ENCODE peak calls at places on chromosomes 11 and 22, in nine cellular contexts. N is GM06990, F is H7, O is AG09309, U is bronchial epithelial cell, C is pancreas, J is heart left ventricle, H is fibroblast of pulmonary artery, D is ovary. M is an unnamed sample.

GRCh38 chr11:109421981-109422590 is at the start of gene C11orf87:
- DNase-seq in O (no peak), H (no peak), C (no peak), F (peak; percentile 80), J (no peak), N (peak; percentile 0), U (no peak), D (no peak), M (no peak)

GRCh38 chr11:114040706-114041211 is 18.8 kb upstream of the ZBTB16 start:
- DNase-seq in N (no peak), O (peak; percentile 13), H (peak; percentile 76), U (peak; percentile 48), C (peak; percentile 36), D (no peak), F (no peak), J (no peak), M (peak; percentile 85)

GRCh38 chr11:130433357-130433756 is 4.9 kb upstream of the ADAMTS8 start:
- DNase-seq in F (no peak), J (no peak), N (no peak), U (no peak), O (no peak), H (no peak), D (no peak), C (no peak), M (no peak)

GRCh38 chr22:48781868-48782267 is 1045.8 kb downstream of the BRD1 start:
- DNase-seq in H (no peak), C (no peak), D (no peak), U (no peak), F (no peak), N (no peak), J (no peak), O (no peak), M (no peak)

GRCh38 chr11:7186190-7186589 is 65.5 kb upstream of the SYT9 start:
- DNase-seq in J (no peak), H (peak; percentile 4), O (no peak), D (no peak), F (no peak), C (no peak), U (no peak), N (no peak), M (no peak)

GRCh38 chr11:69912161-69912910 is 93.1 kb upstream of the FGF3 start:
- DNase-seq in H (no peak), N (no peak), F (peak; percentile 33), D (no peak), O (no peak), C (no peak), U (no peak), J (no peak), M (no peak)

GRCh38 chr22:41324818-41325528 is 23.6 kb downstream of the ZC3H7B start:
- DNase-seq in C (no peak), H (no peak), J (no peak), O (no peak), F (no peak), N (no peak), U (peak; percentile 25), D (no peak), M (no peak)

GRCh38 chr11:15737326-15737725 is 619.0 kb downstream of the SOX6 start:
- DNase-seq in C (no peak), J (no peak), O (no peak), F (no peak), D (no peak), H (no peak), U (peak; percentile 53), N (no peak), M (no peak)

GRCh38 chr22:43884600-43885318 is 7.1 kb downstream of the PNPLA5 start:
- DNase-seq in C (peak; percentile 51), N (peak; percentile 66), U (peak; percentile 21), J (peak; percentile 35), H (peak; percentile 50), O (no peak), D (peak; percentile 77), F (peak; percentile 95), M (peak; percentile 49)

GRCh38 chr11:19627566-19627965 is 85.1 kb upstream of the NAV2 start:
- DNase-seq in O (no peak), J (no peak), D (no peak), C (no peak), H (no peak), U (no peak), F (no peak), N (no peak), M (no peak)

GRCh38 chr22:45968751-45969413 is 8.1 kb downstream of the WNT7B start:
- DNase-seq in F (peak; percentile 66), O (peak; percentile 24), N (no peak), H (peak; percentile 35), D (no peak), J (no peak), C (no peak), U (peak; percentile 88), M (peak; percentile 91)

GRCh38 chr11:40149721-40150120 is 1309.7 kb downstream of the LRRC4C start:
- DNase-seq in H (no peak), D (no peak), O (no peak), J (no peak), C (no peak), N (no peak), F (no peak), U (peak; percentile 1), M (no peak)

GRCh38 chr11:61602775-61603569 is 22.1 kb upstream of the SYT7 start:
- DNase-seq in O (peak; percentile 94), J (peak; percentile 55), D (peak; percentile 86), F (peak; percentile 52), H (peak; percentile 91), U (peak; percentile 99), N (no peak), C (peak; percentile 60), M (peak; percentile 99)

DNA sequence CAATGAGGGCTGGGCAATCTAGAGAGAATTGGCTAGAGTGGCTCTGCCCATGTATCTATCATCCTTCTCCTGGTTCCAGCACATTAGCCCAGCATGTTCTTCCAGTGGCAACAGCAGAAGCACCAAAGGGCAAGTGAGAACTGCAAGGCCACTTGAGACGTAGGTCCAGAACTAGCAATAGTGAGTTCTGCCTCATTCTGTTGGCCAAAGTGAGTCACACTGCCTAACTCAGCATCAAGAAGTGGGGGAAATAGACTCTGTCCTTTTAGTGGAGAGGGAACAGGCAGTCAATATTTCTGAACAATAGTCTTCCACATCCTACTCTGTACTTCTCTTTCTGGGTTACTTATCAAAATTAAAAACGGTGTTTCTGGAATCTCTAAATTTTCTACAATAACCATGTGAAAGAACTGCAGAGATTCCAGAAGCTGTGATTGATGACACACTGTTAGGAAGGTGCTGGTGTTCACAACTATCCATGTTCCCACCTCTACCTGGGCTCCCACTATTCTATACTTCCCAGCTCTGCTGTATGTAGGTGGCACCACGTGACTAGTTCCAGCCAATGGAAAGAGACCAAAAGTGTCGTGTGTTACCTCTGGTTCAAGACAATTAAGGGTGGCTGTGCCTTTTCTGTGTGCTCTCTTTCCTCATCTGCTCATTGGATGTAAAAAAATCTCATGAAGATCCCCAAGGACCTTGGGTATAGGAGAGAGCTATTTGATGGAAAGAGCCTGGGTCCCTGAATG is 23.4 kb upstream of the GRK3 start:
- DNase-seq in H (no peak), F (no peak), O (no peak), N (no peak), U (no peak), J (no peak), C (no peak), D (no peak), M (no peak)
- H3K4me3 ChIP-seq in H (no peak overlapping the region), F (no peak overlapping the region), O (no peak overlapping the region), N (no peak overlapping the region), U (no peak overlapping the region), J (no peak overlapping the region), C (no peak overlapping the region), D (no peak overlapping the region), M (no peak overlapping the region)

GRCh38 chr11:910044-910588 is 494 bp downstream of the CHID1 start:
- DNase-seq in D (no peak), H (no peak), U (no peak), N (no peak), J (no peak), F (peak; percentile 77), C (no peak), O (no peak), M (no peak)

GRCh38 chr11:908273-908672 is 2.3 kb downstream of the CHID1 start:
- DNase-seq in C (no peak), F (peak; percentile 33), H (no peak), N (no peak), O (no peak), U (peak; percentile 27), D (no peak), J (no peak), M (no peak)

GRCh38 chr11:907668-908067 is 2.9 kb downstream of the CHID1 start:
- DNase-seq in J (no peak), O (no peak), C (no peak), U (no peak), F (no peak), N (no peak), D (no peak), H (no peak), M (no peak)

GRCh38 chr11:910589-911030 is at the start of gene CHID1:
- DNase-seq in J (peak; percentile 89), H (peak; percentile 75), D (peak; percentile 91), F (peak; percentile 100), O (no peak), N (peak; percentile 93), C (peak; percentile 93), U (peak; percentile 68), M (peak; percentile 70)

GRCh38 chr11:909406-909805 is 1.2 kb downstream of the CHID1 start:
- DNase-seq in D (no peak), F (peak; percentile 37), U (no peak), C (no peak), O (no peak), H (no peak), N (no peak), J (no peak), M (no peak)
- H3K4me3 ChIP-seq in D (no peak overlapping the region), F (no peak overlapping the region), U (no peak overlapping the region), C (no peak overlapping the region), O (no peak overlapping the region), H (no peak overlapping the region), N (peak overlapping the region; percentile 94), J (no peak overlapping the region), M (peak overlapping the region; percentile 72)

GRCh38 chr11:107704432-107704831 is 7.4 kb downstream of the SLN start:
- DNase-seq in D (no peak), H (peak; percentile 26), J (no peak), C (no peak), N (no peak), U (peak; percentile 66), O (no peak), F (no peak), M (peak; percentile 78)
- H3K4me3 ChIP-seq in D (no peak overlapping the region), H (no peak overlapping the region), J (no peak overlapping the region), C (no peak overlapping the region), N (no peak overlapping the region), U (no peak overlapping the region), O (no peak overlapping the region), F (no peak overlapping the region), M (no peak overlapping the region)

DNA sequence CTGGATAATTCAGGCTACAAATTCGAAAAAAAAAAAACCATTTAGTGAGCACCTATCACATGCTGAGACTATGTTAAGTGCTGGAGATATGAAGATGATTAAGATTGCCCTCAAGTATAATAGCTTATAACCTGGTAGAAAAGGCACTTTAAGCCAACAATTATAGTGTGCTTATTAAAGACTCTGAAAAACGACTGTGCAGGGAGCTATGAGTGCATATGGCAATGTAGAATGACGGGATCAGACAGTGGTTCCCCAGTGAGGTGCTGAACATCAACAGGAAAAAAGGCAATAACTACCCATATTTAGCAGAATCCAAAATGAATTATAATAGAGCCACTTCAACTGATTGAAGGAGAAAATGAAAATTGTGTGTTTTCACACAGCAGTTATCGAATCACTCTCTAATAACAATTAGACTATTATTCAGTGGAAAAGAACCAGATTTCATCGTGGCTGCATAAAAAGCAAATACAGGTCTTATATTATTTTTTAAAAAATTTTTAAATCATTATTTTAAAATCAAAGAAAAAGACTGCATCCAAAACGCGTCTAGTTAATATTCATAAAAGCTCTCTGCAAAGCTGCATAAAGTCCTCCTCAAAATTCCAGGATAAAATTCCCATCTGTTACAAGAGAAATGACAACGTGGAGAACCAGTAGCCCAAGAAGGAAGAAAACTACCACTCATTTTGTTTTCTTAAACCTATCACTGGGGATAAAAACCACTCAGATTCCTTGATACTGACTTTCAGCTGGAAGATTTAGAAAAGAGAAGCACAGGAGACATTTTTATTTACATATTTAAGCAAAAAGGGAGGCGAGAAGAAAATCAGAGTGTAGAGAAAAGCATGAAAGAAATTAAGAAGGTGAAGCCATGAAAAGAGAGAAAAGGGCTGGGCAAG is 1.1 kb downstream of the MTMR2 start:
- DNase-seq in J (no peak), F (no peak), H (peak; percentile 26), C (no peak), D (no peak), O (no peak), N (no peak), U (peak; percentile 12), M (peak; percentile 22)
- H3K4me3 ChIP-seq in J (peak overlapping the region; percentile 87), F (peak overlapping the region; percentile 57), H (peak overlapping the region; percentile 91), C (no peak overlapping the region), D (peak overlapping the region; percentile 69), O (peak overlapping the region; percentile 69), N (peak overlapping the region; percentile 99), U (peak overlapping the region; percentile 79), M (peak overlapping the region; percentile 90)